ENCODE peak calls at places on chromosomes 1 and 21, in six cellular contexts. One of them, this sample, is unnamed.
A peak's percentile ranks its signal among the peaks of the same experiment; 100 is the strongest.

GRCh38 chr1:193201021-193201420 is 14.6 kb upstream of the B3GALT2 start:
- DNase-seq in DND-41: no peak
- DNase-seq in IMR-90: no peak
- DNase-seq in ovary: no peak
- DNase-seq in testis: no peak
- DNase-seq in Calu3: no peak
- DNase-seq in this sample: no peak

GRCh38 chr1:148317288-148317985 is 165.4 kb upstream of the NBPF11 start:
- DNase-seq in DND-41: no peak
- DNase-seq in IMR-90: no peak
- DNase-seq in ovary: no peak
- DNase-seq in testis: no peak
- DNase-seq in Calu3: no peak
- DNase-seq in this sample: no peak

GRCh38 chr1:41437011-41437355 is 47.5 kb downstream of the EDN2 start:
- DNase-seq in DND-41: no peak
- DNase-seq in IMR-90: no peak
- DNase-seq in ovary: no peak
- DNase-seq in testis: no peak
- DNase-seq in Calu3: no peak
- DNase-seq in this sample: no peak

GRCh38 chr1:100869996-100870395 is 24.6 kb downstream of the EXTL2 start:
- DNase-seq in DND-41: no peak
- DNase-seq in IMR-90: no peak
- DNase-seq in ovary: no peak
- DNase-seq in testis: no peak
- DNase-seq in Calu3: no peak
- DNase-seq in this sample: no peak

GRCh38 chr1:221117548-221117951 is 238.3 kb downstream of the HLX start:
- DNase-seq in DND-41: no peak
- DNase-seq in IMR-90: peak; percentile 77
- DNase-seq in ovary: no peak
- DNase-seq in testis: no peak
- DNase-seq in Calu3: peak; percentile 66
- DNase-seq in this sample: no peak

GRCh38 chr1:22334860-22335550 is 116.6 kb upstream of the ZBTB40 start:
- DNase-seq in DND-41: no peak
- DNase-seq in IMR-90: no peak
- DNase-seq in ovary: no peak
- DNase-seq in testis: no peak
- DNase-seq in Calu3: no peak
- DNase-seq in this sample: no peak

GRCh38 chr21:38951095-38951745 is 145.5 kb downstream of the ETS2 start:
- DNase-seq in DND-41: no peak
- DNase-seq in IMR-90: no peak
- DNase-seq in ovary: no peak
- DNase-seq in testis: no peak
- DNase-seq in Calu3: no peak
- DNase-seq in this sample: no peak

GRCh38 chr21:34544032-34544496 is 32.1 kb upstream of the KCNE1 start:
- DNase-seq in DND-41: peak; percentile 45
- DNase-seq in IMR-90: peak; percentile 75
- DNase-seq in ovary: no peak
- DNase-seq in testis: peak; percentile 75
- DNase-seq in Calu3: peak; percentile 85
- DNase-seq in this sample: no peak

GRCh38 chr1:50620680-50621329 is 197.6 kb upstream of the DMRTA2 start:
- DNase-seq in DND-41: no peak
- DNase-seq in IMR-90: peak; percentile 40
- DNase-seq in ovary: no peak
- DNase-seq in testis: no peak
- DNase-seq in Calu3: peak; percentile 85
- DNase-seq in this sample: no peak

GRCh38 chr1:172628416-172628815 is 30.5 kb upstream of the FASLG start:
- DNase-seq in DND-41: no peak
- DNase-seq in IMR-90: peak; percentile 79
- DNase-seq in ovary: no peak
- DNase-seq in testis: no peak
- DNase-seq in Calu3: no peak
- DNase-seq in this sample: no peak

GRCh38 chr1:153922076-153922837 is 515 bp downstream of the GATAD2B start:
- DNase-seq in DND-41: peak; percentile 79
- DNase-seq in IMR-90: no peak
- DNase-seq in ovary: peak; percentile 69
- DNase-seq in testis: peak; percentile 66
- DNase-seq in Calu3: peak; percentile 78
- DNase-seq in this sample: no peak

GRCh38 chr1:119371800-119372199 is 3.2 kb downstream of the HAO2 start:
- DNase-seq in DND-41: no peak
- DNase-seq in IMR-90: no peak
- DNase-seq in ovary: no peak
- DNase-seq in testis: no peak
- DNase-seq in Calu3: no peak
- DNase-seq in this sample: no peak

GRCh38 chr1:119370748-119371147 is 2.2 kb downstream of the HAO2 start:
- DNase-seq in DND-41: no peak
- DNase-seq in IMR-90: no peak
- DNase-seq in ovary: no peak
- DNase-seq in testis: no peak
- DNase-seq in Calu3: no peak
- DNase-seq in this sample: no peak

GRCh38 chr1:119373465-119373864 is 4.9 kb downstream of the HAO2 start:
- DNase-seq in DND-41: no peak
- DNase-seq in IMR-90: peak; percentile 31
- DNase-seq in ovary: no peak
- DNase-seq in testis: no peak
- DNase-seq in Calu3: no peak
- DNase-seq in this sample: no peak

GRCh38 chr1:119374208-119374877 is 5.8 kb downstream of the HAO2 start:
- DNase-seq in DND-41: no peak
- DNase-seq in IMR-90: no peak
- DNase-seq in ovary: no peak
- DNase-seq in testis: no peak
- DNase-seq in Calu3: no peak
- DNase-seq in this sample: no peak

GRCh38 chr1:119372493-119373086 is 4.0 kb downstream of the HAO2 start:
- DNase-seq in DND-41: no peak
- DNase-seq in IMR-90: no peak
- DNase-seq in ovary: no peak
- DNase-seq in testis: peak; percentile 77
- DNase-seq in Calu3: peak; percentile 30
- DNase-seq in this sample: peak; percentile 42
- TF ChIP-seq CTCF in DND-41: no peak
- TF ChIP-seq CTCF in IMR-90: no peak
- TF ChIP-seq CTCF in ovary: no peak
- TF ChIP-seq CTCF in testis: no peak
- TF ChIP-seq CTCF in Calu3: no peak
- TF ChIP-seq CTCF in this sample: no peak

GRCh38 chr1:202153284-202153683 is 7.1 kb downstream of the PTPN7 start:
- DNase-seq in DND-41: no peak
- DNase-seq in IMR-90: no peak
- DNase-seq in ovary: no peak
- DNase-seq in testis: no peak
- DNase-seq in Calu3: no peak
- DNase-seq in this sample: no peak

GRCh38 chr1:202155478-202156021 is 4.9 kb downstream of the PTPN7 start:
- DNase-seq in DND-41: no peak
- DNase-seq in IMR-90: peak; percentile 8
- DNase-seq in ovary: no peak
- DNase-seq in testis: peak; percentile 79
- DNase-seq in Calu3: peak; percentile 84
- DNase-seq in this sample: no peak

GRCh38 chr1:202154148-202154765 is 6.1 kb downstream of the PTPN7 start:
- DNase-seq in DND-41: no peak
- DNase-seq in IMR-90: no peak
- DNase-seq in ovary: no peak
- DNase-seq in testis: no peak
- DNase-seq in Calu3: no peak
- DNase-seq in this sample: no peak

GRCh38 chr1:202156590-202156989 is 3.8 kb downstream of the PTPN7 start:
- DNase-seq in DND-41: no peak
- DNase-seq in IMR-90: no peak
- DNase-seq in ovary: no peak
- DNase-seq in testis: no peak
- DNase-seq in Calu3: no peak
- DNase-seq in this sample: no peak

GRCh38 chr1:202154766-202155477 is 5.5 kb downstream of the PTPN7 start:
- DNase-seq in DND-41: peak; percentile 65
- DNase-seq in IMR-90: peak; percentile 76
- DNase-seq in ovary: no peak
- DNase-seq in testis: peak; percentile 72
- DNase-seq in Calu3: peak; percentile 56
- DNase-seq in this sample: no peak
- TF ChIP-seq CTCF in DND-41: peak; percentile 74
- TF ChIP-seq CTCF in IMR-90: peak; percentile 52
- TF ChIP-seq CTCF in ovary: peak; percentile 34
- TF ChIP-seq CTCF in testis: peak; percentile 26
- TF ChIP-seq CTCF in Calu3: peak; percentile 22
- TF ChIP-seq CTCF in this sample: peak; percentile 48

GRCh38 chr1:31181515-31182343 is 58.0 kb downstream of the NKAIN1 start:
- DNase-seq in DND-41: peak; percentile 40
- DNase-seq in IMR-90: no peak
- DNase-seq in ovary: no peak
- DNase-seq in testis: peak; percentile 59
- DNase-seq in Calu3: peak; percentile 79
- DNase-seq in this sample: peak; percentile 79
- TF ChIP-seq CTCF in DND-41: peak; percentile 67
- TF ChIP-seq CTCF in IMR-90: peak; percentile 65
- TF ChIP-seq CTCF in ovary: peak; percentile 37
- TF ChIP-seq CTCF in testis: peak; percentile 75
- TF ChIP-seq CTCF in Calu3: peak; percentile 84
- TF ChIP-seq CTCF in this sample: peak; percentile 77

GRCh38 chr1:68347415-68347814 is 102.3 kb downstream of the RPE65 start:
- DNase-seq in DND-41: no peak
- DNase-seq in IMR-90: no peak
- DNase-seq in ovary: no peak
- DNase-seq in testis: peak; percentile 22
- DNase-seq in Calu3: no peak
- DNase-seq in this sample: peak; percentile 35

GRCh38 chr1:68340951-68341350 is 108.6 kb upstream of the WLS start:
- DNase-seq in DND-41: no peak
- DNase-seq in IMR-90: no peak
- DNase-seq in ovary: no peak
- DNase-seq in testis: no peak
- DNase-seq in Calu3: no peak
- DNase-seq in this sample: no peak

GRCh38 chr1:68344208-68344607 is 105.5 kb downstream of the RPE65 start:
- DNase-seq in DND-41: no peak
- DNase-seq in IMR-90: no peak
- DNase-seq in ovary: no peak
- DNase-seq in testis: no peak
- DNase-seq in Calu3: no peak
- DNase-seq in this sample: no peak

DNA sequence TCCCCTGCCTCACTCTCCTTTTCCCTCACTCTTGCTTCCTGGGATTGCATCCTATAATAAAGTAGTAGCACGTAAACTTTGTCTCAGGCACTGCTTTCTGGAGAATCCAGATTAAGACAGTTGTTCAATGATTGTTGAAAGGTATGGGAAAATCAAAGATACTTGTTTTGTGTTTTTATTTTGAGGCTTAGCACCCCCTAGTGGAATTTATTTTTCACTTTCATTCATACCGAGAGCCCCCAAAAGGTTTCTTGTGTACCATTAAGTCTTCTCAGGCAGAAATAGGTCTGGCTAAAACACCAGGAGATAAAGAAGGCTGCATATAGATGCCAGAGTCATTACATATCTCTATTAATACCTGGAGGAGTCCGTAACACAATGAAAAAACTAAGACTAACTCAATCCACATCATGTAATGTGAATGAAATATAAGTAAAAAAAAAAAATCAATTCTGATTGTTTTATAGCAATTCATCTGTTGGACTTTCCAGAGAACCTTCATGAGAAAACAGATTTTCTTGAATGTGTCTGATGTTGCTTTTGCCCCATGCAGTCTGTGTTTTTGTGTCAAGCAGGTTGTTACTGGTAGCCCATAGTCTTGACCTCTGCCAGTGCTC is 103.5 kb downstream of the RPE65 start:
- DNase-seq in DND-41: no peak
- DNase-seq in IMR-90: peak; percentile 46
- DNase-seq in ovary: no peak
- DNase-seq in testis: no peak
- DNase-seq in Calu3: no peak
- DNase-seq in this sample: peak; percentile 15
- TF ChIP-seq CTCF in DND-41: peak; percentile 56
- TF ChIP-seq CTCF in IMR-90: peak; percentile 51
- TF ChIP-seq CTCF in ovary: peak; percentile 26
- TF ChIP-seq CTCF in testis: peak; percentile 34
- TF ChIP-seq CTCF in Calu3: peak; percentile 25
- TF ChIP-seq CTCF in this sample: no peak

GRCh38 chr1:27350673-27351540 is 9.1 kb downstream of the SYTL1 start:
- DNase-seq in DND-41: no peak
- DNase-seq in IMR-90: no peak
- DNase-seq in ovary: peak; percentile 45
- DNase-seq in testis: peak; percentile 43
- DNase-seq in Calu3: no peak
- DNase-seq in this sample: no peak
- TF ChIP-seq CTCF in DND-41: no peak
- TF ChIP-seq CTCF in IMR-90: no peak
- TF ChIP-seq CTCF in ovary: no peak
- TF ChIP-seq CTCF in testis: no peak
- TF ChIP-seq CTCF in Calu3: no peak
- TF ChIP-seq CTCF in this sample: no peak

DNA sequence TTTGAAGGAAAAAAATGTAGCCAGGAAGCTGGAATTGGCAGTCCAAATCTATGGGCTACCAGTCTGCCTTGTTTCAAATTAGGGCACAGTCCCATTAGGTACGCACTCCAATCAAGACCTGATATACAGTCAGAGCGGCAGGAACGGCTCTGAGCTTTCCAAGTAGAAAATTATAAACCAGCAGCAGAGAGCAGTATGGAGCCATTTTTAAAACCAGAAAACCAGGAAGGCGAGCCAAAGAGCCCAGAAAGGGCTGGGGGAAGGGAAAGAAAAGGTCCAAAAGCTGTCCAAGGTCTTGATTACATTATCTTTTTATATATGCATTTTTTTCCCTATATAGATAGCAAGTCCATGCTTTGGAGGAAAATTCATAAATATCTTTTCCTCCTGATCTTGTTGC is 719.0 kb downstream of the RWDD3 start:
- DNase-seq in DND-41: no peak
- DNase-seq in IMR-90: peak; percentile 1
- DNase-seq in ovary: no peak
- DNase-seq in testis: no peak
- DNase-seq in Calu3: peak; percentile 46
- DNase-seq in this sample: no peak
- TF ChIP-seq CTCF in DND-41: no peak
- TF ChIP-seq CTCF in IMR-90: peak; percentile 10
- TF ChIP-seq CTCF in ovary: no peak
- TF ChIP-seq CTCF in testis: no peak
- TF ChIP-seq CTCF in Calu3: no peak
- TF ChIP-seq CTCF in this sample: no peak

This sample was measured in GM13976.